ENCODE peak calls at places on chromosome 17, in eight cellular contexts. D is H1, U is stomach, M is GM12878, Y is K562, B is esophagus muscularis mucosa, X is transverse colon, T is HepG2. O is an unnamed sample.

GRCh38 chr17:7208027-7208571 is 11.5 kb downstream of the DLG4 start:
- DNase-seq in D (no peak), U (no peak), M (no peak), Y (no peak), B (no peak), X (no peak), T (no peak), O (no peak)

GRCh38 chr17:60103957-60104356 is 25.2 kb upstream of the HEATR6 start:
- DNase-seq in D (no peak), U (no peak), M (no peak), Y (no peak), B (no peak), X (no peak), T (no peak), O (no peak)

GRCh38 chr17:79758260-79758659 is 19.7 kb upstream of the CBX2 start:
- DNase-seq in D (no peak), U (no peak), M (no peak), Y (no peak), B (no peak), X (no peak), T (no peak), O (no peak)

GRCh38 chr17:51035436-51035835 is 85.2 kb downstream of the SPAG9 start:
- DNase-seq in D (no peak), U (no peak), M (no peak), Y (no peak), B (no peak), X (no peak), T (no peak), O (no peak)

GRCh38 chr17:35748323-35748960 is 4.6 kb downstream of the GAS2L2 start:
- DNase-seq in D (no peak), U (peak), M (no peak), Y (no peak), B (no peak), X (no peak), T (no peak), O (no peak)

GRCh38 chr17:76544123-76544915 is 4.5 kb downstream of the PRCD start:
- DNase-seq in D (no peak), U (no peak), M (no peak), Y (no peak), B (no peak), X (no peak), T (no peak), O (no peak)

GRCh38 chr17:75130059-75130631 is 1.4 kb downstream of the NT5C start:
- DNase-seq in D (no peak), U (no peak), M (no peak), Y (peak), B (no peak), X (no peak), T (no peak), O (no peak)

GRCh38 chr17:3890893-3891219 is 2.0 kb downstream of the CAMKK1 start:
- DNase-seq in D (no peak), U (no peak), M (no peak), Y (no peak), B (no peak), X (no peak), T (no peak), O (no peak)

GRCh38 chr17:66351053-66351452 is 48.6 kb downstream of the PRKCA start:
- DNase-seq in D (no peak), U (peak), M (no peak), Y (no peak), B (no peak), X (peak), T (no peak), O (peak)

GRCh38 chr17:76935331-76935730 is 67.1 kb downstream of the MGAT5B start:
- DNase-seq in D (no peak), U (no peak), M (no peak), Y (no peak), B (no peak), X (no peak), T (no peak), O (no peak)

GRCh38 chr17:36614974-36615373 is 13.6 kb downstream of the MRM1 start:
- DNase-seq in D (no peak), U (no peak), M (no peak), Y (no peak), B (no peak), X (no peak), T (no peak), O (no peak)

GRCh38 chr17:40024901-40025300 is 9.7 kb downstream of the CSF3 start:
- DNase-seq in D (no peak), U (no peak), M (no peak), Y (no peak), B (no peak), X (no peak), T (no peak), O (no peak)
- TF ChIP-seq POLR2AphosphoS5 in D (no peak), U (no peak), M (no peak), Y (no peak), B (no peak), X (no peak), T (no peak), O (no peak)

DNA sequence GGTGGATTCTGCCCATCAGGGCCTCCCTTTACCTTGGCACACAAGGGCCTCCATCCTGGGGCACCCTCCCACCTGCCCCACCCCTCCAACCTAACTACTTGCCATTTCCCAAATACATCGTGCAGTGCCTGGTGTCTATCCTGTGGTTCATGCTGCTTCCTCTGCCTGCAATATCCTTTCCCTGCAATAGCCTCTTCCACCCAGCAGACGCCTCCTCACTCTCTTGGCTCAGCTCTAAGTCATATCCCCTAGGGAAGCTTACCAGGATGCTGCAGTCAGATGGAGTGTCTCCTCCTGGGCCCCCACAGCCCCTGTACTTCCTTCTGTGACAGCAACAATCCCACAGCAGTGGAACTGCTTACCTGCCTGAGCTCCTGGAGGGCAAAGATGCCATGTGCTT is 36.7 kb downstream of the CCDC182 start:
- DNase-seq in D (no peak), U (no peak), M (no peak), Y (no peak), B (no peak), X (no peak), T (no peak), O (no peak)
- TF ChIP-seq CTCF in D (no peak), U (no peak), M (no peak), Y (no peak), B (no peak), X (no peak), T (no peak), O (no peak)

GRCh38 chr17:30956764-30957374 is 14.0 kb upstream of the RNF135 start:
- DNase-seq in D (no peak), U (no peak), M (no peak), Y (no peak), B (no peak), X (no peak), T (no peak), O (no peak)
- TF ChIP-seq EP300 in D (no peak), U (no peak), M (no peak), Y (no peak), B (no peak), X (no peak), T (no peak), O (no peak)

GRCh38 chr17:2723997-2724782 is 12.6 kb upstream of the CLUH start:
- DNase-seq in D (peak), U (no peak), M (no peak), Y (peak), B (no peak), X (peak), T (no peak), O (no peak)
- TF ChIP-seq POLR2AphosphoS5 in D (no peak), U (no peak), M (no peak), Y (no peak), B (no peak), X (no peak), T (no peak), O (no peak)

GRCh38 chr17:81471804-81472456 is 40.7 kb downstream of the ACTG1 start:
- DNase-seq in D (no peak), U (no peak), M (no peak), Y (peak), B (no peak), X (peak), T (peak), O (peak)
- TF ChIP-seq CTCF in D (peak), U (no peak), M (no peak), Y (peak), B (peak), X (peak), T (no peak), O (peak)

GRCh38 chr17:31085563-31085962 is 9.2 kb upstream of the NF1 start:
- DNase-seq in D (no peak), U (no peak), M (no peak), Y (no peak), B (no peak), X (no peak), T (no peak), O (no peak)
- TF ChIP-seq EP300 in D (no peak), U (no peak), M (no peak), Y (no peak), B (no peak), X (no peak), T (no peak), O (no peak)

DNA sequence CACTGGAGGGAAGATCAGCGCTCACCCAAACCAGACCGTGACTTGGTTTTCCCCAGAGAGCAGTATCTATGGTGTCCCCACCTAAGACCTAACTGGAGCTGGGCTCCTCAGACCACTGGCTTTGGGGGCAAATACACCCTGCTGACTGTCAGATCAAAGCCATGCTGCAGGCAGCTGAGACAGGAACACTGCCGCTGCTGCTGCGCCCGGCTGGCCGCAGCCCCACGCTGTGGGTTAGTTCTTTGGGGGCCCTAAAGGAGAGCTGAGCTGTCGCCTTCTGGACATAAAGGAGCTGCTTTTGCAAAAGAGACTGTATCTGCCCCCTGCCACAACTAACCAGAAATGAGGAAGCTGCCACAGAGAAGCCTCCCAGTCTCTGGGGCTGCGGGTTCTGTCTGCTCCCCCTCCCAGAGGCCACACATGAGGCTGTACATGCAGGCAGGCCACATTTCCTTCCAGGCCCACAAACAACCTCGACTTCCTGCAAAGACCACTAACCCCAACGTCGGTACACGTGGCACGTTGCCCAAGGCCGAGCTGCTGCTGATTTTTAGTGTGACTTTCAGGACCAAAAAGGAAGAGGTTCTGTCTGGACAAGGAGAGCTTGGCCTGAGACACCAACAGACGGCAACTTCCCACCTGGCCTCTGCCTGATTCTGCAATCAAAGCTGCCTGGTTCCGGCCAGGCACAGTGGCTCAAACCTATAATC is 18.2 kb upstream of the ABR start:
- DNase-seq in D (no peak), U (peak), M (peak), Y (no peak), B (peak), X (peak), T (no peak), O (peak)
- TF ChIP-seq POLR2AphosphoS5 in D (no peak), U (peak), M (peak), Y (no peak), B (no peak), X (peak), T (no peak), O (no peak)

GRCh38 chr17:57834146-57834741 is 15.6 kb downstream of the MRPS23 start:
- DNase-seq in D (peak), U (peak), M (no peak), Y (no peak), B (no peak), X (no peak), T (no peak), O (peak)
- TF ChIP-seq CTCF in D (peak), U (no peak), M (no peak), Y (no peak), B (no peak), X (no peak), T (peak), O (no peak)